ENCODE peak calls at places on chromosomes 16 and 17, in ten cellular contexts. R, J, A, Y, D, B, M, I, W and K are unnamed samples. For H3K36me3, the result is how much of the 10 kb centered on the place peaks cover.

GRCh38 chr17:83121921-83122820 is 42.8 kb downstream of the METRNL start:
- DNase-seq in M (no peak), D (peak), A (no peak), R (no peak), J (no peak), W (no peak), B (no peak), Y (no peak), I (no peak), K (no peak)

GRCh38 chr16:50699345-50700159 is 6.1 kb downstream of the NOD2 start:
- DNase-seq in Y (no peak), R (no peak), I (no peak), B (no peak), D (peak), M (peak), A (no peak), J (no peak), W (no peak), K (no peak)

GRCh38 chr17:29246638-29247037 is at the start of gene CRYBA1:
- DNase-seq in B (no peak), D (no peak), R (no peak), J (no peak), A (no peak), I (no peak), W (no peak), M (no peak), Y (no peak), K (no peak)

GRCh38 chr17:75260679-75261335 is 599 bp downstream of the GGA3 start:
- DNase-seq in M (no peak), A (no peak), W (no peak), D (peak), B (no peak), I (no peak), Y (no peak), R (no peak), J (no peak), K (no peak)

GRCh38 chr16:76370344-76370743 is 93.1 kb downstream of the CNTNAP4 start:
- DNase-seq in M (no peak), D (no peak), J (no peak), I (no peak), B (no peak), Y (no peak), W (no peak), R (no peak), A (no peak), K (no peak)

GRCh38 chr17:40850287-40850972 is 16.6 kb downstream of the KRT12 start:
- DNase-seq in R (no peak), B (no peak), W (no peak), I (no peak), M (no peak), Y (no peak), J (no peak), D (peak), A (no peak), K (no peak)

GRCh38 chr17:65389956-65390355 is 171.5 kb downstream of the AXIN2 start:
- DNase-seq in Y (peak), D (peak), A (no peak), M (no peak), I (no peak), W (no peak), J (no peak), B (no peak), R (no peak), K (no peak)

GRCh38 chr17:68627956-68628355 is 26.8 kb upstream of the FAM20A start:
- DNase-seq in Y (no peak), R (no peak), D (peak), W (no peak), B (no peak), A (no peak), M (no peak), I (no peak), J (peak), K (no peak)

GRCh38 chr16:70267516-70267915 is 15.8 kb upstream of the EXOSC6 start:
- DNase-seq in A (no peak), Y (no peak), I (peak), W (no peak), J (peak), D (peak), M (no peak), B (no peak), R (no peak), K (peak)

GRCh38 chr16:67173808-67174705 is 3.7 kb downstream of the NOL3 start:
- DNase-seq in D (peak), I (peak), W (peak), Y (peak), M (peak), B (peak), J (peak), A (no peak), R (peak), K (peak)

GRCh38 chr17:61334673-61335072 is 65.0 kb upstream of the TBX2 start:
- DNase-seq in I (no peak), D (no peak), Y (no peak), W (no peak), M (no peak), J (no peak), B (no peak), A (no peak), R (no peak), K (no peak)

GRCh38 chr17:19867094-19867653 is 562 bp downstream of the ULK2 start:
- DNase-seq in A (no peak), M (peak), Y (no peak), B (peak), W (peak), D (peak), R (peak), I (peak), J (peak), K (peak)

GRCh38 chr16:19657831-19658230 is 60.2 kb downstream of the KNOP1 start:
- DNase-seq in D (no peak), W (no peak), R (no peak), B (no peak), J (no peak), Y (no peak), A (no peak), I (no peak), M (no peak), K (no peak)

DNA sequence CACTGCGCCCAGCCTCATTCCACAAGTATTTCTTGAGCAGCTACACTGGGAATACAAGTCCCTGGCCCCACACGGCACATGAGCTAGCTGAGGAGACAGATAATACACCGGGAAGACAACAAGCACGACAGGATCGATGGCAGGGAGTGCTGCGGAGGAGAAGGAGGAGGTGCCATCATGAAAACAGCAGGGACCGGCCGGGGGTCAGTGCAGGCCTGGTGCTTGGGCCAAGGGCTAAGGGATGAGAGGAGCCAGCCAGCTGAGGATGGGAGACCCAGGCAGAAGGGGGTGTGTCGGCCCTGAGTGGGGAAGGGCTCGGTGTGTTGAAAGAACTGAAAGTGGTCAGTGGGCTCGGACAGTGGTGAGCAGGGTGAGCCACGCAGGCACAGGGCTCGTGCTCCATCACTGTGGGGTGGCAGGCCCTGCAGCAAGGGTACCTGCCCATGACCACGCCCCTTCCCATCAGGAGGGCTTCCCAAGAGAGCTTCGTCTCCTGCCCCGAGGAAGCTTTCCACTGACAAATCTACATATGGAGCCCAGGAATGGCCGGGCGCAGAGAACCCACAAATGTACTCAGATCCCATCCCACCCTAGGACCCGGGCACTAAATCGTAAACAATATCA is 50.9 kb upstream of the TNRC6C start:
- DNase-seq in I (peak), R (no peak), M (no peak), Y (no peak), A (no peak), D (no peak), J (no peak), W (no peak), B (no peak), K (no peak)
- H3K27ac ChIP-seq in I (no peak), R (no peak), M (no peak), Y (no peak), A (no peak), D (no peak), J (no peak), W (no peak), B (no peak), K (no peak)

GRCh38 chr17:30278032-30278431 is 13.7 kb downstream of the BLMH start:
- DNase-seq in J (peak), A (no peak), Y (no peak), M (no peak), D (peak), I (no peak), R (peak), B (no peak), W (no peak), K (peak)

GRCh38 chr17:30279156-30279555 is 12.6 kb downstream of the BLMH start:
- DNase-seq in W (no peak), M (no peak), B (no peak), D (no peak), R (no peak), Y (no peak), A (no peak), J (no peak), I (no peak), K (no peak)

GRCh38 chr17:30274887-30275286 is 16.9 kb downstream of the BLMH start:
- DNase-seq in J (no peak), D (no peak), B (no peak), R (no peak), W (no peak), M (no peak), I (no peak), Y (no peak), A (no peak), K (no peak)

GRCh38 chr17:30273373-30273772 is 18.4 kb downstream of the BLMH start:
- DNase-seq in R (no peak), D (no peak), J (no peak), Y (no peak), I (no peak), W (no peak), M (no peak), A (no peak), B (no peak), K (no peak)

DNA sequence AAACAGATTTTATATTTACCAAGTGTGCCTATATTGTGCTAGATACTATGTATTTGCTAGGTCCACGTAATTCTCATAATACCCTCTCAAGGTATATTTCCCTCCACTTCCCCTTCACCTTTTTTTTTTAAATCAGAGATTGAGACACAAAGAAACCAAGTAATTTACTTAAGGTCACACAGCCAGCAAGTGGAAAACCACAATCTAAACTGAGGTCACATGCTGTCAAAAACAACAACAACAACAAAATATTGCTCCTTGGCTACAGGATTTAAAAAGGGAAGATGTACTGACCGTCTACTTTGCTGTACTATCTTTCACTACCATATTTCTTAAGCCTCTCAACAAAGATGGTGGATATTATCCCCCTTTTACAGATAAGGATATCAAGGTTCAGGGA is 15.8 kb downstream of the BLMH start:
- DNase-seq in A (no peak), B (no peak), M (no peak), J (no peak), I (no peak), D (no peak), W (no peak), Y (no peak), R (no peak), K (no peak)
- H3K36me3 ChIP-seq in A (under half), B (under half), M (under half), J (under half), I (half or more), D (under half), W (under half), Y (under half), R (half or more), K (half or more)

GRCh38 chr16:84820305-84820684 is 510 bp downstream of the CRISPLD2 start:
- DNase-seq in R (no peak), M (no peak), Y (no peak), J (no peak), W (no peak), A (no peak), D (peak), B (no peak), I (no peak), K (no peak)

GRCh38 chr16:84817613-84818012 is 2.2 kb upstream of the CRISPLD2 start:
- DNase-seq in M (no peak), D (no peak), A (no peak), Y (no peak), B (no peak), W (no peak), R (no peak), J (no peak), I (no peak), K (no peak)

GRCh38 chr16:84819644-84820304 is at the start of gene CRISPLD2:
- DNase-seq in R (peak), D (peak), Y (peak), I (peak), A (no peak), J (peak), M (peak), B (peak), W (peak), K (peak)

GRCh38 chr16:84818133-84818532 is 1.7 kb upstream of the CRISPLD2 start:
- DNase-seq in B (no peak), Y (no peak), I (no peak), A (no peak), J (no peak), R (no peak), D (no peak), W (no peak), M (no peak), K (no peak)

GRCh38 chr16:84818989-84819643 is 669 bp upstream of the CRISPLD2 start:
- DNase-seq in M (no peak), Y (no peak), I (no peak), W (no peak), J (no peak), D (no peak), R (no peak), B (no peak), A (no peak), K (no peak)
- H3K4me3 ChIP-seq in M (peak), Y (no peak), I (peak), W (peak), J (no peak), D (peak), R (peak), B (no peak), A (peak), K (no peak)

DNA sequence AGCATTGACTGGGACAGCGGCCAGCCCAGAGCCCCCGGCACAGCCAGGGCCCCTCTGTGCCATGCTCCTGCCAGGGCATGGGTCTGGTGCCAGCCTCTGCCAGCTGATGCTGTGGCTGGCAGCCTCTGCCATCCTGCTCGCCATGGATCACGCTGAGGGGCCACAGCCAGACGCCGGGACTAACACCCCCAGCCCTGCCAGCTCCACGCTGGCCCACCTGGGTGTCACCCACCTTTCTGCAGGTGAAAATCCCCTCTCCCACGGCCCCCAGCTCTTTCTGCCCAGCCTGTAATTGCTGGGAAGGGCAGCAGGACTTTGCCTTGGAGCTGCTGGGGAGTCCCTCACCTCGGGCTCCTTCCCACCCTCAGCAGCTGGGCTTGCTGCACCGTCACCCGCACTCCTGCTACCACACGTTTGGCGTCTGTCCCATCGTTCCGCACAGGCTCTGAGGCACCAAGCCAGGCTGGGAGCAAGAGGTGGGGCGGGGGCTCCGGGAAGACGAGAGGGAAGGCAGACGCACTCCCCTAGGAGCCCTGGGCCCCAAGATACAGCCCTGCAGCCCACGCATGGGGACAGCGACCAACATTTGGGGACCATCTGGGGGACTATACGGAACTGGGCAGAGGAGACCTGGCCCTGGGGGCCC is 42.0 kb upstream of the ACSF3 start:
- DNase-seq in B (no peak), A (no peak), Y (no peak), D (no peak), R (no peak), J (no peak), M (no peak), W (no peak), I (no peak), K (no peak)
- H3K27ac ChIP-seq in B (no peak), A (no peak), Y (no peak), D (no peak), R (no peak), J (no peak), M (no peak), W (peak), I (no peak), K (no peak)

GRCh38 chr16:527015-527903 is at the start of gene CAPN15:
- DNase-seq in B (peak), Y (peak), W (peak), I (peak), M (peak), J (peak), D (peak), R (peak), A (no peak), K (peak)

GRCh38 chr16:525123-525519 is 2.4 kb upstream of the CAPN15 start:
- DNase-seq in B (no peak), R (no peak), A (no peak), D (no peak), I (no peak), W (no peak), J (no peak), Y (no peak), M (no peak), K (no peak)

GRCh38 chr16:524274-525011 is 3.1 kb upstream of the CAPN15 start:
- DNase-seq in W (no peak), Y (no peak), A (no peak), M (no peak), D (no peak), I (no peak), R (no peak), J (no peak), B (no peak), K (no peak)

GRCh38 chr16:526181-527014 is 1.1 kb upstream of the CAPN15 start:
- DNase-seq in W (no peak), D (peak), I (peak), J (peak), Y (peak), R (no peak), M (no peak), B (peak), A (no peak), K (peak)

GRCh38 chr16:525520-526180 is 1.9 kb upstream of the CAPN15 start:
- DNase-seq in B (peak), J (no peak), M (no peak), D (peak), Y (no peak), I (no peak), R (no peak), W (no peak), A (no peak), K (no peak)
- H3K36me3 ChIP-seq in B (under half), J (under half), M (under half), D (under half), Y (under half), I (under half), R (under half), W (under half), A (under half), K (under half)